ENCODE peak calls at places on chromosome 3, in four cellular contexts. One of them, this sample, is unnamed.

GRCh38 chr3:123019591-123019990 is 8.0 kb downstream of the SEMA5B start:
- DNase-seq in mucosa of gallbladder: no peak
- DNase-seq in thyroid gland: no peak
- DNase-seq in AML-193: no peak
- DNase-seq in this sample: no peak

GRCh38 chr3:197392961-197393360 is 94.5 kb upstream of the DLG1 start:
- DNase-seq in thyroid gland: no peak
- DNase-seq in AML-193: no peak
- DNase-seq in mucosa of gallbladder: no peak
- DNase-seq in this sample: no peak

GRCh38 chr3:52934626-52935530 is 37.5 kb upstream of the STIMATE start:
- DNase-seq in AML-193: peak
- DNase-seq in thyroid gland: peak
- DNase-seq in mucosa of gallbladder: peak
- DNase-seq in this sample: peak

GRCh38 chr3:134476306-134476705 is 9.5 kb downstream of the ANAPC13 start:
- DNase-seq in AML-193: no peak
- DNase-seq in mucosa of gallbladder: no peak
- DNase-seq in thyroid gland: no peak
- DNase-seq in this sample: no peak

GRCh38 chr3:18744472-18744871 is 319.3 kb upstream of the SATB1 start:
- DNase-seq in mucosa of gallbladder: no peak
- DNase-seq in thyroid gland: no peak
- DNase-seq in AML-193: no peak
- DNase-seq in this sample: no peak

GRCh38 chr3:133097214-133097613 is 59.0 kb downstream of the TMEM108 start:
- DNase-seq in thyroid gland: no peak
- DNase-seq in mucosa of gallbladder: no peak
- DNase-seq in AML-193: no peak
- DNase-seq in this sample: no peak

GRCh38 chr3:45993421-45994027 is 2.1 kb downstream of the FYCO1 start:
- DNase-seq in AML-193: no peak
- DNase-seq in mucosa of gallbladder: no peak
- DNase-seq in thyroid gland: no peak
- DNase-seq in this sample: no peak

GRCh38 chr3:196227629-196228493 is 11.5 kb downstream of the SLC51A start:
- DNase-seq in AML-193: no peak
- DNase-seq in mucosa of gallbladder: no peak
- DNase-seq in thyroid gland: no peak
- DNase-seq in this sample: peak

GRCh38 chr3:49017978-49018706 is at the start of gene DALRD3:
- DNase-seq in AML-193: peak
- DNase-seq in mucosa of gallbladder: peak
- DNase-seq in thyroid gland: peak
- DNase-seq in this sample: peak

GRCh38 chr3:78497025-78497424 is 1270.8 kb downstream of the ROBO1 start:
- DNase-seq in AML-193: no peak
- DNase-seq in thyroid gland: peak
- DNase-seq in mucosa of gallbladder: no peak
- DNase-seq in this sample: peak

GRCh38 chr3:113828605-113829004 is 10.0 kb upstream of the GRAMD1C start:
- DNase-seq in thyroid gland: no peak
- DNase-seq in mucosa of gallbladder: no peak
- DNase-seq in AML-193: no peak
- DNase-seq in this sample: no peak

GRCh38 chr3:23921052-23921511 is 4.2 kb downstream of the RPL15 start:
- DNase-seq in thyroid gland: no peak
- DNase-seq in AML-193: no peak
- DNase-seq in mucosa of gallbladder: no peak
- DNase-seq in this sample: no peak

GRCh38 chr3:157159037-157159761 is 748 bp downstream of the CCNL1 start:
- DNase-seq in mucosa of gallbladder: peak
- DNase-seq in AML-193: peak
- DNase-seq in thyroid gland: peak
- DNase-seq in this sample: peak

GRCh38 chr3:16849240-16849639 is 35.5 kb upstream of the PLCL2 start:
- DNase-seq in thyroid gland: peak
- DNase-seq in mucosa of gallbladder: peak
- DNase-seq in AML-193: peak
- DNase-seq in this sample: peak

GRCh38 chr3:151330899-151331298 is 1.6 kb upstream of the P2RY13 start:
- DNase-seq in mucosa of gallbladder: no peak
- DNase-seq in thyroid gland: no peak
- DNase-seq in AML-193: peak
- DNase-seq in this sample: no peak

GRCh38 chr3:24485511-24485910 is 9.1 kb downstream of the THRB start:
- DNase-seq in thyroid gland: no peak
- DNase-seq in mucosa of gallbladder: no peak
- DNase-seq in AML-193: no peak
- DNase-seq in this sample: no peak

GRCh38 chr3:71831599-71831998 is 46.7 kb upstream of the PROK2 start:
- DNase-seq in AML-193: no peak
- DNase-seq in thyroid gland: no peak
- DNase-seq in mucosa of gallbladder: no peak
- DNase-seq in this sample: no peak

GRCh38 chr3:171129827-171130226 is 103.3 kb upstream of the SLC2A2 start:
- DNase-seq in thyroid gland: no peak
- DNase-seq in AML-193: no peak
- DNase-seq in mucosa of gallbladder: no peak
- DNase-seq in this sample: no peak

GRCh38 chr3:46667657-46668056 is 25.8 kb downstream of the ALS2CL start:
- DNase-seq in thyroid gland: no peak
- DNase-seq in AML-193: no peak
- DNase-seq in mucosa of gallbladder: no peak
- DNase-seq in this sample: no peak

GRCh38 chr3:113287818-113288648 is 76.7 kb downstream of the BOC start:
- DNase-seq in mucosa of gallbladder: peak
- DNase-seq in thyroid gland: peak
- DNase-seq in AML-193: peak
- DNase-seq in this sample: peak

GRCh38 chr3:127013196-127013595 is 30.3 kb downstream of the PLXNA1 start:
- DNase-seq in mucosa of gallbladder: no peak
- DNase-seq in thyroid gland: no peak
- DNase-seq in AML-193: no peak
- DNase-seq in this sample: no peak

GRCh38 chr3:74751775-74752174 is 137.3 kb upstream of the CNTN3 start:
- DNase-seq in thyroid gland: no peak
- DNase-seq in AML-193: no peak
- DNase-seq in mucosa of gallbladder: no peak
- DNase-seq in this sample: no peak

GRCh38 chr3:193744048-193744821 is 151.2 kb downstream of the OPA1 start:
- DNase-seq in mucosa of gallbladder: peak
- DNase-seq in thyroid gland: no peak
- DNase-seq in AML-193: no peak
- DNase-seq in this sample: peak

GRCh38 chr3:105869982-105870381 is 1.2 kb upstream of the CBLB start:
- DNase-seq in thyroid gland: no peak
- DNase-seq in mucosa of gallbladder: no peak
- DNase-seq in AML-193: no peak
- DNase-seq in this sample: no peak

GRCh38 chr3:169754711-169755110 is 10.1 kb downstream of the TERC start:
- DNase-seq in thyroid gland: no peak
- DNase-seq in mucosa of gallbladder: no peak
- DNase-seq in AML-193: no peak
- DNase-seq in this sample: no peak

GRCh38 chr3:25088284-25088683 is 339.8 kb upstream of the RARB start:
- DNase-seq in AML-193: no peak
- DNase-seq in thyroid gland: no peak
- DNase-seq in mucosa of gallbladder: no peak
- DNase-seq in this sample: no peak

This sample was measured in body of pancreas.